ENCODE peak calls at places on chromosome 19, in eight cellular contexts. One of them, this sample, is unnamed.

GRCh38 chr19:39908803-39909202 is 25.6 kb downstream of the FCGBP start:
- DNase-seq in astrocyte: no peak
- DNase-seq in lung: no peak
- DNase-seq in psoas muscle: no peak
- DNase-seq in SK-N-SH: no peak
- DNase-seq in BE2C: no peak
- DNase-seq in esophagus squamous epithelium: no peak
- DNase-seq in PC-3: no peak
- DNase-seq in this sample: no peak

GRCh38 chr19:12884926-12885748 is 1.9 kb downstream of the KLF1 start:
- DNase-seq in esophagus squamous epithelium: peak; percentile 38
- DNase-seq in psoas muscle: peak; percentile 67
- DNase-seq in PC-3: peak; percentile 70
- DNase-seq in lung: peak; percentile 90
- DNase-seq in astrocyte: peak; percentile 16
- DNase-seq in BE2C: peak; percentile 69
- DNase-seq in SK-N-SH: peak; percentile 86
- DNase-seq in this sample: peak; percentile 96

GRCh38 chr19:58570770-58571574 is 2.2 kb downstream of the MZF1 start:
- DNase-seq in psoas muscle: peak; percentile 15
- DNase-seq in astrocyte: no peak
- DNase-seq in BE2C: no peak
- DNase-seq in PC-3: no peak
- DNase-seq in lung: no peak
- DNase-seq in SK-N-SH: no peak
- DNase-seq in esophagus squamous epithelium: no peak
- DNase-seq in this sample: no peak

GRCh38 chr19:17625043-17625442 is 63.1 kb downstream of the UNC13A start:
- DNase-seq in BE2C: no peak
- DNase-seq in PC-3: no peak
- DNase-seq in esophagus squamous epithelium: no peak
- DNase-seq in psoas muscle: no peak
- DNase-seq in lung: no peak
- DNase-seq in astrocyte: no peak
- DNase-seq in SK-N-SH: no peak
- DNase-seq in this sample: no peak

GRCh38 chr19:47275866-47276461 is 1.3 kb downstream of the INAFM1 start:
- DNase-seq in astrocyte: peak; percentile 63
- DNase-seq in psoas muscle: peak; percentile 77
- DNase-seq in lung: no peak
- DNase-seq in esophagus squamous epithelium: no peak
- DNase-seq in PC-3: no peak
- DNase-seq in SK-N-SH: no peak
- DNase-seq in BE2C: peak; percentile 35
- DNase-seq in this sample: no peak

GRCh38 chr19:40441719-40442253 is 2.3 kb downstream of the SERTAD3 start:
- DNase-seq in BE2C: no peak
- DNase-seq in SK-N-SH: no peak
- DNase-seq in astrocyte: no peak
- DNase-seq in esophagus squamous epithelium: no peak
- DNase-seq in lung: no peak
- DNase-seq in psoas muscle: no peak
- DNase-seq in PC-3: no peak
- DNase-seq in this sample: no peak

GRCh38 chr19:5534787-5535586 is 32.8 kb downstream of the TINCR start:
- DNase-seq in lung: no peak
- DNase-seq in psoas muscle: no peak
- DNase-seq in esophagus squamous epithelium: no peak
- DNase-seq in astrocyte: no peak
- DNase-seq in BE2C: peak; percentile 33
- DNase-seq in PC-3: peak; percentile 35
- DNase-seq in SK-N-SH: peak; percentile 44
- DNase-seq in this sample: no peak

GRCh38 chr19:30557212-30557611 is 185.0 kb downstream of the ZNF536 start:
- DNase-seq in SK-N-SH: no peak
- DNase-seq in psoas muscle: no peak
- DNase-seq in BE2C: no peak
- DNase-seq in PC-3: peak; percentile 21
- DNase-seq in lung: no peak
- DNase-seq in astrocyte: no peak
- DNase-seq in esophagus squamous epithelium: no peak
- DNase-seq in this sample: no peak

GRCh38 chr19:17996826-17997316 is 11.1 kb upstream of the ARRDC2 start:
- DNase-seq in SK-N-SH: peak; percentile 95
- DNase-seq in esophagus squamous epithelium: no peak
- DNase-seq in BE2C: peak; percentile 87
- DNase-seq in PC-3: peak; percentile 90
- DNase-seq in astrocyte: peak; percentile 16
- DNase-seq in psoas muscle: peak; percentile 86
- DNase-seq in lung: peak; percentile 88
- DNase-seq in this sample: peak; percentile 71

GRCh38 chr19:8148410-8149231 is 771 bp downstream of the FBN3 start:
- DNase-seq in PC-3: peak; percentile 43
- DNase-seq in esophagus squamous epithelium: no peak
- DNase-seq in lung: no peak
- DNase-seq in astrocyte: no peak
- DNase-seq in BE2C: no peak
- DNase-seq in SK-N-SH: peak; percentile 62
- DNase-seq in psoas muscle: no peak
- DNase-seq in this sample: no peak

GRCh38 chr19:32357720-32358119 is 12.3 kb downstream of the ZNF507 start:
- DNase-seq in BE2C: no peak
- DNase-seq in astrocyte: no peak
- DNase-seq in esophagus squamous epithelium: no peak
- DNase-seq in PC-3: peak; percentile 36
- DNase-seq in SK-N-SH: no peak
- DNase-seq in lung: no peak
- DNase-seq in psoas muscle: no peak
- DNase-seq in this sample: no peak

GRCh38 chr19:29543381-29543780 is 17.6 kb downstream of the VSTM2B start:
- DNase-seq in lung: no peak
- DNase-seq in BE2C: no peak
- DNase-seq in psoas muscle: no peak
- DNase-seq in PC-3: no peak
- DNase-seq in astrocyte: no peak
- DNase-seq in SK-N-SH: no peak
- DNase-seq in esophagus squamous epithelium: no peak
- DNase-seq in this sample: no peak

GRCh38 chr19:32917612-32917996 is 48.0 kb upstream of the SLC7A9 start:
- DNase-seq in PC-3: no peak
- DNase-seq in SK-N-SH: no peak
- DNase-seq in lung: no peak
- DNase-seq in astrocyte: no peak
- DNase-seq in BE2C: no peak
- DNase-seq in psoas muscle: no peak
- DNase-seq in esophagus squamous epithelium: no peak
- DNase-seq in this sample: no peak

GRCh38 chr19:8487137-8487851 is 15.1 kb downstream of the PRAM1 start:
- DNase-seq in SK-N-SH: no peak
- DNase-seq in lung: peak; percentile 61
- DNase-seq in BE2C: no peak
- DNase-seq in psoas muscle: no peak
- DNase-seq in PC-3: no peak
- DNase-seq in esophagus squamous epithelium: no peak
- DNase-seq in astrocyte: no peak
- DNase-seq in this sample: no peak

GRCh38 chr19:44741841-44742352 is 6.6 kb upstream of the BCL3 start:
- DNase-seq in esophagus squamous epithelium: peak; percentile 65
- DNase-seq in astrocyte: peak; percentile 100
- DNase-seq in SK-N-SH: peak; percentile 65
- DNase-seq in BE2C: peak; percentile 97
- DNase-seq in psoas muscle: peak; percentile 98
- DNase-seq in PC-3: peak; percentile 98
- DNase-seq in lung: peak; percentile 98
- DNase-seq in this sample: no peak

GRCh38 chr19:13861392-13861713 is 15.6 kb upstream of the NANOS3 start:
- DNase-seq in astrocyte: no peak
- DNase-seq in psoas muscle: no peak
- DNase-seq in lung: no peak
- DNase-seq in esophagus squamous epithelium: no peak
- DNase-seq in PC-3: no peak
- DNase-seq in SK-N-SH: peak; percentile 25
- DNase-seq in BE2C: no peak
- DNase-seq in this sample: no peak

GRCh38 chr19:38223617-38224013 is 407 bp downstream of the DPF1 start:
- DNase-seq in SK-N-SH: no peak
- DNase-seq in esophagus squamous epithelium: no peak
- DNase-seq in PC-3: no peak
- DNase-seq in BE2C: no peak
- DNase-seq in psoas muscle: no peak
- DNase-seq in astrocyte: no peak
- DNase-seq in lung: no peak
- DNase-seq in this sample: no peak
- H3K27me3 ChIP-seq in SK-N-SH: no peaks in the 10 kb centered on the region
- H3K27me3 ChIP-seq in esophagus squamous epithelium: peaks cover 10% of the 10 kb centered on the region
- H3K27me3 ChIP-seq in PC-3: no peaks in the 10 kb centered on the region
- H3K27me3 ChIP-seq in BE2C: no peaks in the 10 kb centered on the region
- H3K27me3 ChIP-seq in psoas muscle: peaks cover 83% of the 10 kb centered on the region
- H3K27me3 ChIP-seq in astrocyte: no peaks in the 10 kb centered on the region
- H3K27me3 ChIP-seq in lung: peaks cover 12% of the 10 kb centered on the region
- H3K27me3 ChIP-seq in this sample: no peaks in the 10 kb centered on the region

GRCh38 chr19:45822716-45823115 is 7.6 kb upstream of the RSPH6A start:
- DNase-seq in esophagus squamous epithelium: no peak
- DNase-seq in psoas muscle: no peak
- DNase-seq in SK-N-SH: no peak
- DNase-seq in BE2C: no peak
- DNase-seq in lung: no peak
- DNase-seq in PC-3: no peak
- DNase-seq in astrocyte: no peak
- DNase-seq in this sample: no peak

GRCh38 chr19:45821570-45821969 is 6.5 kb upstream of the RSPH6A start:
- DNase-seq in lung: no peak
- DNase-seq in PC-3: no peak
- DNase-seq in SK-N-SH: no peak
- DNase-seq in BE2C: no peak
- DNase-seq in esophagus squamous epithelium: no peak
- DNase-seq in psoas muscle: no peak
- DNase-seq in astrocyte: no peak
- DNase-seq in this sample: no peak

GRCh38 chr19:45819769-45820168 is 4.7 kb upstream of the RSPH6A start:
- DNase-seq in psoas muscle: no peak
- DNase-seq in astrocyte: no peak
- DNase-seq in SK-N-SH: no peak
- DNase-seq in BE2C: peak; percentile 10
- DNase-seq in lung: no peak
- DNase-seq in esophagus squamous epithelium: no peak
- DNase-seq in PC-3: no peak
- DNase-seq in this sample: no peak

GRCh38 chr19:45821103-45821521 is 6.0 kb upstream of the RSPH6A start:
- DNase-seq in psoas muscle: no peak
- DNase-seq in astrocyte: no peak
- DNase-seq in esophagus squamous epithelium: no peak
- DNase-seq in BE2C: no peak
- DNase-seq in SK-N-SH: no peak
- DNase-seq in lung: no peak
- DNase-seq in PC-3: no peak
- DNase-seq in this sample: no peak

DNA sequence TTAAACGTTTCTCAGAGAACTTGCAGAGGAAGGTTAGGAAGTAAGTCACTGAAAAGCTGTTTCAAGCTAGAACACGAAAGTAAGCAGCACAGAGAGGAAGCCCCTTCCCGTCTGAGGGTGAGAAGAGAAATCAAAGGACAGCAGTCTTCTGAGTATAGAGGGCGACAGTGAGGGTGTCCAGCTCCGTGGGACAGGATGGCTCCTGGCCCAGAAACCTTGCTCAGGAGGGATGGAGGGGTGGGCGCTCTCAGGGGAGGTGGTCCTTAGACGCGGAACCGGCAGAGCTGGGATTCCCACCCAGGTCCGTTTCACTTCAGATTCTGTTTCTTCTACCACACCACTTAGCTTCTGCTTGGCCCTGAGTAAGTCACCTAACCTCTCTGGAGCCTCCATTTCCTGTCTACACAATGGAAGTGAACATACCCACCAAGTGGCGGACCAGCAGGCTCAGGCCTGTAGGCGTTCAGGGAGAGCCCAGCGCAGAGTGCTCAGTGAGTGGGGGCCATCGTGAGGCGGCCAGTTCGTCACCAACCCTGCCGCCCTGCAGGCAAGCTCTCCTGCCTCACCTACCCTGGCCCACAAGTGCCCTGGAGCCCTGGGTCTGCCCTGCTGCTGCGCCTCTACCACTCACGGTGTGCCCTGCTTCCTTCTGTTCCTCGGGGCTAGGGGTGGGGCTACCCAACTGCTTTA is 5.5 kb upstream of the RSPH6A start:
- DNase-seq in lung: no peak
- DNase-seq in esophagus squamous epithelium: no peak
- DNase-seq in psoas muscle: no peak
- DNase-seq in astrocyte: no peak
- DNase-seq in SK-N-SH: no peak
- DNase-seq in BE2C: no peak
- DNase-seq in PC-3: no peak
- DNase-seq in this sample: no peak
- TF ChIP-seq CTCF in lung: no peak
- TF ChIP-seq CTCF in esophagus squamous epithelium: no peak
- TF ChIP-seq CTCF in psoas muscle: no peak
- TF ChIP-seq CTCF in astrocyte: no peak
- TF ChIP-seq CTCF in SK-N-SH: no peak
- TF ChIP-seq CTCF in BE2C: no peak
- TF ChIP-seq CTCF in PC-3: no peak
- TF ChIP-seq CTCF in this sample: no peak

GRCh38 chr19:6743714-6744380 is 4.4 kb downstream of the TRIP10 start:
- DNase-seq in lung: no peak
- DNase-seq in psoas muscle: no peak
- DNase-seq in astrocyte: peak; percentile 31
- DNase-seq in PC-3: peak; percentile 47
- DNase-seq in SK-N-SH: no peak
- DNase-seq in esophagus squamous epithelium: no peak
- DNase-seq in BE2C: no peak
- DNase-seq in this sample: no peak

GRCh38 chr19:6743071-6743470 is 3.6 kb downstream of the TRIP10 start:
- DNase-seq in astrocyte: no peak
- DNase-seq in BE2C: no peak
- DNase-seq in esophagus squamous epithelium: no peak
- DNase-seq in lung: no peak
- DNase-seq in psoas muscle: no peak
- DNase-seq in PC-3: no peak
- DNase-seq in SK-N-SH: no peak
- DNase-seq in this sample: no peak

GRCh38 chr19:6750062-6750461 is 10.6 kb downstream of the TRIP10 start:
- DNase-seq in astrocyte: no peak
- DNase-seq in esophagus squamous epithelium: no peak
- DNase-seq in psoas muscle: peak; percentile 67
- DNase-seq in BE2C: no peak
- DNase-seq in PC-3: no peak
- DNase-seq in SK-N-SH: no peak
- DNase-seq in lung: peak; percentile 52
- DNase-seq in this sample: no peak

GRCh38 chr19:6744381-6745288 is 5.2 kb downstream of the TRIP10 start:
- DNase-seq in PC-3: peak; percentile 96
- DNase-seq in BE2C: peak; percentile 76
- DNase-seq in astrocyte: peak; percentile 72
- DNase-seq in SK-N-SH: no peak
- DNase-seq in lung: peak; percentile 93
- DNase-seq in esophagus squamous epithelium: no peak
- DNase-seq in psoas muscle: peak; percentile 91
- DNase-seq in this sample: no peak

GRCh38 chr19:6745965-6746364 is 6.5 kb downstream of the TRIP10 start:
- DNase-seq in astrocyte: no peak
- DNase-seq in psoas muscle: no peak
- DNase-seq in SK-N-SH: no peak
- DNase-seq in BE2C: no peak
- DNase-seq in lung: no peak
- DNase-seq in PC-3: no peak
- DNase-seq in esophagus squamous epithelium: no peak
- DNase-seq in this sample: no peak
- H3K27me3 ChIP-seq in astrocyte: no peaks in the 10 kb centered on the region
- H3K27me3 ChIP-seq in psoas muscle: no peaks in the 10 kb centered on the region
- H3K27me3 ChIP-seq in SK-N-SH: no peaks in the 10 kb centered on the region
- H3K27me3 ChIP-seq in BE2C: no peaks in the 10 kb centered on the region
- H3K27me3 ChIP-seq in lung: no peaks in the 10 kb centered on the region
- H3K27me3 ChIP-seq in PC-3: no peaks in the 10 kb centered on the region
- H3K27me3 ChIP-seq in esophagus squamous epithelium: no peaks in the 10 kb centered on the region
- H3K27me3 ChIP-seq in this sample: no peaks in the 10 kb centered on the region

GRCh38 chr19:48928164-48929005 is 5.1 kb upstream of the DHDH start:
- DNase-seq in astrocyte: peak; percentile 37
- DNase-seq in psoas muscle: no peak
- DNase-seq in lung: peak; percentile 78
- DNase-seq in esophagus squamous epithelium: no peak
- DNase-seq in PC-3: peak; percentile 70
- DNase-seq in SK-N-SH: no peak
- DNase-seq in BE2C: no peak
- DNase-seq in this sample: no peak
- TF ChIP-seq CTCF in astrocyte: no peak
- TF ChIP-seq CTCF in psoas muscle: no peak
- TF ChIP-seq CTCF in lung: no peak
- TF ChIP-seq CTCF in esophagus squamous epithelium: no peak
- TF ChIP-seq CTCF in PC-3: no peak
- TF ChIP-seq CTCF in SK-N-SH: no peak
- TF ChIP-seq CTCF in BE2C: no peak
- TF ChIP-seq CTCF in this sample: no peak